ENCODE peak calls at places on chromosomes 13 and 19, in four cellular contexts. D is IMR-90, I is neural progenitor cell, R is neuronal stem cell. Z is an unnamed sample.
A peak's percentile ranks its signal among the peaks of the same experiment; 100 is the strongest.

GRCh38 chr13:99086869-99087129 is 108.9 kb upstream of the DOCK9 start:
- DNase-seq in I (no peak), R (peak; percentile 31), D (no peak), Z (no peak)

GRCh38 chr19:18848860-18849661 is 17.3 kb downstream of the UPF1 start:
- DNase-seq in R (no peak), I (no peak), D (peak; percentile 40), Z (no peak)

GRCh38 chr19:48510421-48511268 is 990 bp downstream of the LMTK3 start:
- DNase-seq in R (no peak), I (peak; percentile 87), D (peak; percentile 39), Z (peak; percentile 57)

GRCh38 chr13:46035066-46035465 is 17.5 kb downstream of the ZC3H13 start:
- DNase-seq in D (no peak), R (no peak), I (no peak), Z (no peak)

GRCh38 chr19:16671652-16672274 is 10.8 kb downstream of the TMEM38A start:
- DNase-seq in D (no peak), I (no peak), R (no peak), Z (no peak)

GRCh38 chr13:61768175-61768574 is 352.5 kb upstream of the PCDH20 start:
- DNase-seq in I (no peak), D (no peak), R (no peak), Z (no peak)

GRCh38 chr19:47197141-47197540 is 33.9 kb downstream of the BBC3 start:
- DNase-seq in I (no peak), R (no peak), D (no peak), Z (no peak)

GRCh38 chr13:52809310-52809769 is 39.1 kb downstream of the PCDH8 start:
- DNase-seq in R (peak; percentile 67), I (peak; percentile 80), D (peak; percentile 39), Z (peak; percentile 85)

GRCh38 chr19:5809469-5809868 is 4.6 kb downstream of the NRTN start:
- DNase-seq in R (no peak), D (no peak), I (no peak), Z (no peak)

GRCh38 chr13:80558074-80558473 is 217.1 kb upstream of the SPRY2 start:
- DNase-seq in I (no peak), D (no peak), R (no peak), Z (peak; percentile 44)

GRCh38 chr13:110957181-110957884 is 42.5 kb upstream of the ANKRD10 start:
- DNase-seq in I (no peak), R (no peak), D (peak; percentile 16), Z (peak; percentile 24)

GRCh38 chr19:7386308-7386707 is 37.6 kb downstream of the ARHGEF18 start:
- DNase-seq in I (no peak), D (no peak), R (no peak), Z (peak; percentile 45)

GRCh38 chr13:41700790-41701310 is 243.5 kb downstream of the RGCC start:
- DNase-seq in D (peak; percentile 66), R (no peak), I (no peak), Z (peak; percentile 85)

GRCh38 chr13:37495046-37495445 is 103.5 kb downstream of the POSTN start:
- DNase-seq in I (no peak), R (no peak), D (peak; percentile 10), Z (peak; percentile 64)

GRCh38 chr19:31383553-31383952 is 34.3 kb upstream of the TSHZ3 start:
- DNase-seq in R (no peak), D (no peak), I (no peak), Z (no peak)

GRCh38 chr19:30119180-30119920 is 177.3 kb downstream of the URI1 start:
- DNase-seq in I (no peak), D (no peak), R (no peak), Z (no peak)

GRCh38 chr13:20043207-20043925 is 84.8 kb downstream of the ZMYM2 start:
- DNase-seq in D (no peak), I (no peak), R (no peak), Z (no peak)

GRCh38 chr19:46225558-46226004 is 4.0 kb upstream of the IGFL1 start:
- DNase-seq in I (peak; percentile 57), D (peak; percentile 2), R (peak; percentile 33), Z (peak; percentile 19)

GRCh38 chr19:32287811-32288227 is 57.6 kb upstream of the ZNF507 start:
- DNase-seq in D (peak; percentile 61), R (peak; percentile 63), I (peak; percentile 85), Z (peak; percentile 60)

GRCh38 chr13:72500851-72501250 is 226.6 kb downstream of the MZT1 start:
- DNase-seq in I (no peak), D (no peak), R (no peak), Z (no peak)

GRCh38 chr19:17948967-17949930 is 16.4 kb downstream of the CCDC124 start:
- DNase-seq in R (no peak), I (peak; percentile 43), D (no peak), Z (no peak)

GRCh38 chr19:21082011-21082975 is at the start of gene ZNF714:
- DNase-seq in R (peak; percentile 95), D (peak; percentile 94), I (peak; percentile 97), Z (peak; percentile 76)

GRCh38 chr13:30698023-30698422 is 37.3 kb upstream of the ALOX5AP start:
- DNase-seq in D (peak; percentile 81), I (no peak), R (no peak), Z (no peak)

GRCh38 chr13:30700364-30700763 is 35.0 kb upstream of the ALOX5AP start:
- DNase-seq in D (no peak), R (no peak), I (no peak), Z (no peak)

GRCh38 chr13:30696278-30697176 is 38.8 kb upstream of the ALOX5AP start:
- DNase-seq in D (peak; percentile 36), I (no peak), R (no peak), Z (no peak)

GRCh38 chr13:30698488-30699005 is 36.8 kb upstream of the ALOX5AP start:
- DNase-seq in R (no peak), I (no peak), D (no peak), Z (no peak)

DNA sequence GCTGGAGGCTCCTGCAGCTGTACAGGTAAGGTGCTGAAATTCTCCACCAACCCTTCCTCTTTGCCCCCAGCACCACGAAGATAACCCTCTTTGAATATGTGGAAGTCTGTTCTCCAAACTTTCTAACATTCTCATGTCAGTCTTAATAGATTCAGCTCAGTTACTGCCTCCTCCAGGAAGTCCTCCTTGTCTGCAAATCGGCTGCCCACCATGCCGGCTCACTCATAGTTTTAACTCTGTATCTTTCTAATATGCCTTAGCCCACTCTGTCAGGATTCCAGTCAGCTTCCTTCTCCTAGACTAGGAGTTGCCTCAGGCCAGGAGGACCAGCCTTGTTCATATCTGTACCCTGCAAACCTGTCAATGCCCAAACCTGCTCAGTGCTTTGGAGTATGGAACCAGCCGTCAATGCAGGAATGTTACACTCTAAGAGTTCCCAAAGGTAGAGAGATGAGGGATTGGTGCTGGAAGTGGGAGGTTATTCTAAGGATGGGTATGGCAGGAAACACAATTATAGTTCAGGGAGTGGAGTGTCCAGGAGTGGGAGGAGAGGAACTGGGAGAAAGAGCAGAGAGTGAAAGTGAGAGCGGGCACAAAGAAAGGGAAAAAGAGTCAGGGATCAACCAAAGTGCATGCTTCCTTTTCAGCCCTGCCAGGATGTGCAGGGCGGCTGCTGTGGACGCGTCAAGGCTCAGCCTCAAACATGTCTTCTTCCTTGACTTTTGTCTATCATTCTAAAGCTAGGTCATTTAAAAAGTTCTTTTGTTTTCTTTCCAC is 38.0 kb upstream of the ALOX5AP start:
- DNase-seq in D (no peak), I (no peak), R (no peak), Z (no peak)
- H3K4me3 ChIP-seq in D (no peak overlapping the region), I (no peak overlapping the region), R (no peak overlapping the region), Z (no peak overlapping the region)

GRCh38 chr19:49954933-49955332 is 6.0 kb downstream of the SIGLEC11 start:
- DNase-seq in D (peak; percentile 16), I (no peak), R (no peak), Z (no peak)
- H3K9ac ChIP-seq in D (no peak overlapping the region), I (no peak overlapping the region), R (no peak overlapping the region), Z (no peak overlapping the region)

DNA sequence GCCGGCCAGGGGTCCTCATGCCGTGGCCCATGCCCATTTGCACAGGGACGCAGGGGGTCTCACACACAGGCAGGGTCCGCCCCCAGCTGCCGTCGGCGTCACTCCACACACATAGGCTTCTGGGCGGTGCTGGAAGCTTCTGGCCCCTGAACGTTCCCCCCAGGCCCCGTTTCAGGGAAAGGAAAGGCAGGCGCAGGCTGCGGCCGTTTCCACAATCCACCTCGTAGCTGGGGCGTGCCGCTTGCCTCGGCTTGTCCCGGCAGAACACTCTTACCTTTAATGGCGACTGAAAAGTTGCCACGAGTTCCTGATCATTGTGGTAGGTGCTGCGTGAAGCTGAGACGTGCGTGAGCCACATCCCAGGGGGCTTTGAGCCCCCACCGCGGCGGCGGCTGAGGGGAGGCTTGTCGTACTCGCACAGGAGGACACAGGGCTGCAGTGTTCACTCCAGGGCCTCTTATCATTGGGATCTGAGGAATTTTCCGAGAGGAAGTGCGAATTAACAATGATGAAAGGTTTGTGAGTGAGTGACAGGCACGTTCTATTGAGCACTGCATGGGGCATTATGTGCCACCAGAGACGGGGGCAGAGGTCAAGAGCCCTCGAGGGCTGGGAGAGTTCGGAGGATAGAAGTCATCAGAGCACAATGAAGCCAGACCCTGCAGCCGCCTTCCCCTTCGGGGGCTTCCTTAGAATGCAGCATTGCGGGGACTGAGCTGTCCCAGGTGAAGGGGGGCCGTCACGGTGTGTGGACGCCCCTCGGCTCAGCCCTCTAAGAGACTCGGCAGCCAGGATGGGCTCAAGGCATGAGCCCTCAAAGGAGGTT is 53.6 kb downstream of the MCF2L start:
- DNase-seq in R (peak; percentile 95), D (no peak), I (peak; percentile 94), Z (no peak)
- H3K4me3 ChIP-seq in R (peak overlapping the region; percentile 42), D (no peak overlapping the region), I (peak overlapping the region; percentile 32), Z (no peak overlapping the region)

DNA sequence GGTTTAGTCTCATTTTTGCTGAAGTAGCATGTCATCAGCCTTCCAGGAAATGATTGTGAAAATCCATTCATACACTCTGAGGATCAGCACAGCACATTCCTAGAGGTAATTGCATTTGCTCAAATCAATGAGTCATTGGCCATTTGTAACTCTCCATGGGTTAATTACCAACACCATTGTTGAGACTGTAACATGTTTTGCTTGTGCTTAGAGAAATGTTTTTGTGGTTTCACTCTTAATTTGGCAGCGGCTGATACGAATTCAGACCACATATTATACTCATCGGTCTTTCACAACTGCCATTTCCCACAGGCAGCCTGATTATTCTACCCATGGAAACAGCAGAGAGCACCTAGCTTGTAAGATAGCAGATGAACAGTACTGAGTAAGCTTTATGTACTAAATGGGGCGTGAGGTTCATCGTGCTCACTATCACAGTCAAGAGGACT is 110.3 kb downstream of the NHLRC3 start:
- DNase-seq in D (no peak), R (no peak), I (peak; percentile 25), Z (no peak)
- H3K9ac ChIP-seq in D (no peak overlapping the region), R (no peak overlapping the region), I (no peak overlapping the region), Z (no peak overlapping the region)

DNA sequence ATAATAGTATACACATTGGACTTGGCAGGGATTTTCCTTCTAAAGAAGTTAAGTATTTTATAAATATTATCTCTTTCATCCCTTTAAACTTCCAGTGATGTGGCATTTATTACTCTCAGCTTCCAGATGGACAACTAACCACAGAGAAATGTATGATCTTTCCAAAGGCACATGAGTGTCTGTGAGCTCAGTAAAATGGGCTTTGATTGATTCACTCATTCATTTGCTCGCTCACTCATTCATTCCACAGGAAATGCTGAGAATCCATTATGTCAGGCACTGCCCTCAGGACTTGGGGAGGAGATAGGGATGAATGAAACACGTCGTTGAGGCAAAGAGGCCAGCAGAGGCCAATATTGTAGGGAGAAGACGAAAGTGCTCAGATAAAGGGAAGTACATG is 359.4 kb downstream of the EFNB2 start:
- DNase-seq in I (no peak), D (peak; percentile 78), R (no peak), Z (no peak)
- H3K4me3 ChIP-seq in I (no peak overlapping the region), D (peak overlapping the region; percentile 7), R (no peak overlapping the region), Z (no peak overlapping the region)